ENCODE peak calls at places on chromosomes 13 and 19, in four cellular contexts. O is epithelial cell of esophagus, Z is A172, P is ACHN. K is an unnamed sample.

GRCh38 chr13:60583911-60584753 is 187.1 kb downstream of the TDRD3 start:
- DNase-seq in O (peak), Z (peak), P (no peak), K (no peak)

GRCh38 chr19:39813264-39813998 is 20.5 kb downstream of the DYRK1B start:
- DNase-seq in O (no peak), Z (no peak), P (no peak), K (no peak)

GRCh38 chr13:61029064-61029463 is 386.6 kb downstream of the PCDH20 start:
- DNase-seq in O (no peak), Z (no peak), P (no peak), K (no peak)

GRCh38 chr13:74070065-74070464 is 64.1 kb downstream of the KLF12 start:
- DNase-seq in O (no peak), Z (no peak), P (no peak), K (no peak)

GRCh38 chr13:111845621-111846351 is 221.2 kb upstream of the SOX1 start:
- DNase-seq in O (no peak), Z (no peak), P (no peak), K (no peak)

GRCh38 chr19:13835791-13836723 is 40.8 kb downstream of the ZSWIM4 start:
- DNase-seq in O (peak), Z (peak), P (no peak), K (no peak)

GRCh38 chr13:39910041-39910440 is 254.6 kb downstream of the COG6 start:
- DNase-seq in O (no peak), Z (no peak), P (no peak), K (no peak)

GRCh38 chr13:113742000-113742441 is 17.0 kb upstream of the TMEM255B start:
- DNase-seq in O (peak), Z (peak), P (peak), K (no peak)

GRCh38 chr19:15371786-15372380 is 7.7 kb downstream of the AKAP8 start:
- DNase-seq in O (no peak), Z (no peak), P (no peak), K (no peak)

GRCh38 chr19:17211547-17212446 is 3.4 kb upstream of the USE1 start:
- DNase-seq in O (no peak), Z (no peak), P (no peak), K (no peak)

GRCh38 chr19:51803529-51803928 is 8.6 kb downstream of the FPR3 start:
- DNase-seq in O (no peak), Z (no peak), P (no peak), K (no peak)

GRCh38 chr19:29614780-29615179 is 8.7 kb downstream of the POP4 start:
- DNase-seq in O (no peak), Z (no peak), P (no peak), K (no peak)

GRCh38 chr13:112821340-112822055 is 131.7 kb downstream of the ATP11A start:
- DNase-seq in O (no peak), Z (no peak), P (no peak), K (no peak)

GRCh38 chr19:35248310-35249145 is at the start of gene LSR:
- DNase-seq in O (peak), Z (no peak), P (peak), K (no peak)

GRCh38 chr19:49362048-49362925 is at the start of gene TEAD2:
- DNase-seq in O (peak), Z (no peak), P (peak), K (peak)

GRCh38 chr13:99380921-99381645 is 73.9 kb upstream of the GPR183 start:
- DNase-seq in O (no peak), Z (no peak), P (no peak), K (no peak)

GRCh38 chr13:103272770-103273169 is 206.6 kb upstream of the SLC10A2 start:
- DNase-seq in O (peak), Z (no peak), P (no peak), K (no peak)

GRCh38 chr19:30626567-30626966 is 254.4 kb downstream of the ZNF536 start:
- DNase-seq in O (no peak), Z (no peak), P (no peak), K (no peak)

GRCh38 chr19:50332264-50333038 is 3.3 kb upstream of the KCNC3 start:
- DNase-seq in O (no peak), Z (no peak), P (no peak), K (no peak)

GRCh38 chr19:1324792-1325567 is 39.3 kb downstream of the EFNA2 start:
- DNase-seq in O (peak), Z (peak), P (peak), K (no peak)

GRCh38 chr19:28290963-28291657 is 921.8 kb downstream of the UQCRFS1 start:
- DNase-seq in O (no peak), Z (no peak), P (no peak), K (no peak)

GRCh38 chr13:31131470-31131961 is 30.2 kb downstream of the HSPH1 start:
- DNase-seq in O (no peak), Z (no peak), P (no peak), K (no peak)

GRCh38 chr19:56491399-56491798 is 14.3 kb upstream of the ZNF667 start:
- DNase-seq in O (no peak), Z (no peak), P (no peak), K (no peak)

GRCh38 chr19:15248648-15249559 is 16.7 kb upstream of the EPHX3 start:
- DNase-seq in O (peak), Z (peak), P (peak), K (no peak)

GRCh38 chr19:4660181-4660791 is 9.9 kb downstream of the MYDGF start:
- DNase-seq in O (peak), Z (peak), P (peak), K (no peak)

GRCh38 chr13:103557878-103558277 is 491.7 kb upstream of the SLC10A2 start:
- DNase-seq in O (no peak), Z (no peak), P (no peak), K (no peak)

GRCh38 chr13:108267338-108267737 is 2.2 kb upstream of the TNFSF13B start:
- DNase-seq in O (no peak), Z (no peak), P (no peak), K (no peak)

GRCh38 chr19:40623403-40624239 is 22.5 kb downstream of the LTBP4 start:
- DNase-seq in O (peak), Z (peak), P (no peak), K (no peak)

GRCh38 chr13:53068841-53069520 is 40.4 kb downstream of the OLFM4 start:
- DNase-seq in O (no peak), Z (no peak), P (no peak), K (no peak)

GRCh38 chr19:36851898-36852297 is 1.2 kb downstream of the ZNF345 start:
- DNase-seq in O (no peak), Z (no peak), P (no peak), K (no peak)

GRCh38 chr19:34471906-34472305 is 9.7 kb upstream of the WTIP start:
- DNase-seq in O (no peak), Z (no peak), P (no peak), K (no peak)

GRCh38 chr13:80235559-80236296 is 105.2 kb downstream of the SPRY2 start:
- DNase-seq in O (peak), Z (peak), P (no peak), K (no peak)

GRCh38 chr19:39160523-39160861 is 34.9 kb downstream of the PAK4 start:
- DNase-seq in O (peak), Z (no peak), P (no peak), K (no peak)

GRCh38 chr13:37226966-37227365 is 121.5 kb upstream of the CSNK1A1L start:
- DNase-seq in O (peak), Z (no peak), P (no peak), K (no peak)